ENCODE peak calls at places on chromosomes 13 and 19, in eight cellular contexts. One of them, this sample, is unnamed.

GRCh38 chr19:35104361-35104760 is 11.3 kb upstream of the FXYD3 start:
- DNase-seq in non-pigmented ciliary epithelial cell: no peak
- DNase-seq in BJ: no peak
- DNase-seq in naive B cell: no peak
- DNase-seq in ELR: no peak
- DNase-seq in activated T-cell treated with anti-CD3 and anti-CD28 coated beads, Interleukin-2, amount 50 U/mL, for 72 hours: no peak
- DNase-seq in CD8-positive, alpha-beta memory T cell: no peak
- DNase-seq in IMR-90: no peak
- DNase-seq in this sample: no peak

GRCh38 chr19:2552859-2553258 is 76.9 kb downstream of the GADD45B start:
- DNase-seq in CD8-positive, alpha-beta memory T cell: peak
- DNase-seq in non-pigmented ciliary epithelial cell: no peak
- DNase-seq in IMR-90: no peak
- DNase-seq in activated T-cell treated with anti-CD3 and anti-CD28 coated beads, Interleukin-2, amount 50 U/mL, for 72 hours: peak
- DNase-seq in ELR: peak
- DNase-seq in naive B cell: peak
- DNase-seq in BJ: no peak
- DNase-seq in this sample: no peak

GRCh38 chr19:46159893-46160775 is 12.1 kb downstream of the IGFL2 start:
- DNase-seq in ELR: no peak
- DNase-seq in IMR-90: no peak
- DNase-seq in CD8-positive, alpha-beta memory T cell: no peak
- DNase-seq in activated T-cell treated with anti-CD3 and anti-CD28 coated beads, Interleukin-2, amount 50 U/mL, for 72 hours: no peak
- DNase-seq in BJ: no peak
- DNase-seq in naive B cell: no peak
- DNase-seq in non-pigmented ciliary epithelial cell: no peak
- DNase-seq in this sample: no peak

GRCh38 chr13:21675095-21676007 is 4.5 kb downstream of the FGF9 start:
- DNase-seq in ELR: no peak
- DNase-seq in IMR-90: no peak
- DNase-seq in naive B cell: peak
- DNase-seq in CD8-positive, alpha-beta memory T cell: peak
- DNase-seq in BJ: no peak
- DNase-seq in activated T-cell treated with anti-CD3 and anti-CD28 coated beads, Interleukin-2, amount 50 U/mL, for 72 hours: peak
- DNase-seq in non-pigmented ciliary epithelial cell: no peak
- DNase-seq in this sample: no peak

GRCh38 chr19:44757735-44758505 is 9.4 kb downstream of the BCL3 start:
- DNase-seq in naive B cell: no peak
- DNase-seq in ELR: peak
- DNase-seq in non-pigmented ciliary epithelial cell: no peak
- DNase-seq in BJ: no peak
- DNase-seq in activated T-cell treated with anti-CD3 and anti-CD28 coated beads, Interleukin-2, amount 50 U/mL, for 72 hours: no peak
- DNase-seq in CD8-positive, alpha-beta memory T cell: no peak
- DNase-seq in IMR-90: peak
- DNase-seq in this sample: no peak

GRCh38 chr13:33918199-33918932 is 100.4 kb downstream of the RFC3 start:
- DNase-seq in non-pigmented ciliary epithelial cell: no peak
- DNase-seq in IMR-90: peak
- DNase-seq in activated T-cell treated with anti-CD3 and anti-CD28 coated beads, Interleukin-2, amount 50 U/mL, for 72 hours: no peak
- DNase-seq in CD8-positive, alpha-beta memory T cell: no peak
- DNase-seq in ELR: peak
- DNase-seq in naive B cell: no peak
- DNase-seq in BJ: peak
- DNase-seq in this sample: peak

GRCh38 chr13:98647121-98647520 is 70.2 kb upstream of the STK24 start:
- DNase-seq in naive B cell: no peak
- DNase-seq in non-pigmented ciliary epithelial cell: no peak
- DNase-seq in CD8-positive, alpha-beta memory T cell: no peak
- DNase-seq in IMR-90: no peak
- DNase-seq in ELR: peak
- DNase-seq in activated T-cell treated with anti-CD3 and anti-CD28 coated beads, Interleukin-2, amount 50 U/mL, for 72 hours: no peak
- DNase-seq in BJ: no peak
- DNase-seq in this sample: no peak

GRCh38 chr19:33502991-33503790 is 18.4 kb downstream of the PEPD start:
- DNase-seq in CD8-positive, alpha-beta memory T cell: no peak
- DNase-seq in activated T-cell treated with anti-CD3 and anti-CD28 coated beads, Interleukin-2, amount 50 U/mL, for 72 hours: no peak
- DNase-seq in IMR-90: no peak
- DNase-seq in naive B cell: no peak
- DNase-seq in ELR: no peak
- DNase-seq in non-pigmented ciliary epithelial cell: no peak
- DNase-seq in BJ: no peak
- DNase-seq in this sample: no peak

GRCh38 chr19:11848200-11848593 is 329 bp upstream of the ZNF439 start:
- DNase-seq in non-pigmented ciliary epithelial cell: no peak
- DNase-seq in ELR: no peak
- DNase-seq in naive B cell: no peak
- DNase-seq in IMR-90: no peak
- DNase-seq in BJ: no peak
- DNase-seq in activated T-cell treated with anti-CD3 and anti-CD28 coated beads, Interleukin-2, amount 50 U/mL, for 72 hours: no peak
- DNase-seq in CD8-positive, alpha-beta memory T cell: no peak
- DNase-seq in this sample: no peak

GRCh38 chr19:37931941-37932655 is 25.1 kb downstream of the SIPA1L3 start:
- DNase-seq in activated T-cell treated with anti-CD3 and anti-CD28 coated beads, Interleukin-2, amount 50 U/mL, for 72 hours: no peak
- DNase-seq in BJ: no peak
- DNase-seq in IMR-90: peak
- DNase-seq in naive B cell: peak
- DNase-seq in ELR: peak
- DNase-seq in CD8-positive, alpha-beta memory T cell: no peak
- DNase-seq in non-pigmented ciliary epithelial cell: no peak
- DNase-seq in this sample: no peak

GRCh38 chr19:8340341-8341096 is 2.5 kb downstream of the KANK3 start:
- DNase-seq in BJ: no peak
- DNase-seq in activated T-cell treated with anti-CD3 and anti-CD28 coated beads, Interleukin-2, amount 50 U/mL, for 72 hours: no peak
- DNase-seq in IMR-90: no peak
- DNase-seq in non-pigmented ciliary epithelial cell: no peak
- DNase-seq in CD8-positive, alpha-beta memory T cell: no peak
- DNase-seq in ELR: no peak
- DNase-seq in naive B cell: no peak
- DNase-seq in this sample: no peak

GRCh38 chr13:108115739-108116138 is 99.6 kb downstream of the LIG4 start:
- DNase-seq in ELR: no peak
- DNase-seq in naive B cell: no peak
- DNase-seq in activated T-cell treated with anti-CD3 and anti-CD28 coated beads, Interleukin-2, amount 50 U/mL, for 72 hours: no peak
- DNase-seq in BJ: no peak
- DNase-seq in IMR-90: no peak
- DNase-seq in CD8-positive, alpha-beta memory T cell: no peak
- DNase-seq in non-pigmented ciliary epithelial cell: no peak
- DNase-seq in this sample: no peak

This sample was measured in RPMI7951.